ENCODE peak calls at places on chromosomes 11 and 22, in eight cellular contexts. Y, N, U, Q, G, T, E and Z are unnamed samples.

GRCh38 chr11:19631657-19632325 is 80.8 kb upstream of the NAV2 start:
- DNase-seq in Y (no peak), N (no peak), U (no peak), Q (no peak), G (peak), T (no peak), E (no peak), Z (no peak)

GRCh38 chr11:65181569-65182257 is at the start of gene CAPN1:
- DNase-seq in Y (peak), N (peak), U (peak), Q (peak), G (peak), T (peak), E (peak), Z (no peak)

GRCh38 chr22:33380789-33381530 is 322.8 kb upstream of the SYN3 start:
- DNase-seq in Y (no peak), N (no peak), U (no peak), Q (no peak), G (peak), T (no peak), E (no peak), Z (no peak)

GRCh38 chr22:44732017-44732561 is 20.3 kb upstream of the ARHGAP8 start:
- DNase-seq in Y (no peak), N (no peak), U (no peak), Q (peak), G (no peak), T (no peak), E (no peak), Z (no peak)

GRCh38 chr11:73766763-73767162 is 5.9 kb upstream of the RAB6A start:
- DNase-seq in Y (no peak), N (no peak), U (no peak), Q (no peak), G (no peak), T (no peak), E (no peak), Z (no peak)

GRCh38 chr11:280762-281485 is 2.7 kb downstream of the NLRP6 start:
- DNase-seq in Y (no peak), N (peak), U (no peak), Q (no peak), G (no peak), T (no peak), E (no peak), Z (peak)

GRCh38 chr22:32802291-32802826 is 854 bp downstream of the TIMP3 start:
- DNase-seq in Y (no peak), N (no peak), U (no peak), Q (no peak), G (no peak), T (no peak), E (no peak), Z (no peak)

GRCh38 chr22:45200230-45200629 is 36.5 kb downstream of the NUP50 start:
- DNase-seq in Y (no peak), N (no peak), U (no peak), Q (no peak), G (no peak), T (no peak), E (no peak), Z (peak)

GRCh38 chr11:13440100-13440855 is 22.7 kb downstream of the BTBD10 start:
- DNase-seq in Y (no peak), N (no peak), U (no peak), Q (no peak), G (peak), T (no peak), E (peak), Z (no peak)